ENCODE peak calls at places on chromosomes 6 and 20, in seven cellular contexts. Y, P, D, E, S, N and Q are unnamed samples.

GRCh38 chr6:16471222-16471784 is 232.9 kb downstream of the GMPR start:
- DNase-seq in Y (no peak), P (no peak), D (peak; percentile 49), E (no peak), S (peak; percentile 37), N (no peak), Q (peak; percentile 12)

GRCh38 chr6:167733740-167734661 is 92.7 kb upstream of the AFDN start:
- DNase-seq in Y (no peak), P (no peak), D (no peak), E (peak; percentile 86), S (no peak), N (no peak), Q (no peak)

GRCh38 chr6:48101277-48101676 is 9.7 kb downstream of the PTCHD4 start:
- DNase-seq in Y (no peak), P (no peak), D (no peak), E (peak; percentile 28), S (no peak), N (no peak), Q (no peak)

GRCh38 chr6:168387426-168387825 is 53.6 kb upstream of the SMOC2 start:
- DNase-seq in Y (no peak), P (no peak), D (no peak), E (no peak), S (no peak), N (no peak), Q (no peak)

GRCh38 chr20:33791959-33792597 is 19.1 kb upstream of the CHMP4B start:
- DNase-seq in Y (no peak), P (peak; percentile 64), D (peak; percentile 37), E (peak; percentile 45), S (no peak), N (peak; percentile 91), Q (peak; percentile 40)

GRCh38 chr6:145530454-145530853 is 204.9 kb downstream of the EPM2A start:
- DNase-seq in Y (no peak), P (no peak), D (no peak), E (no peak), S (no peak), N (no peak), Q (no peak)

GRCh38 chr6:107711953-107712522 is 112.1 kb downstream of the SCML4 start:
- DNase-seq in Y (no peak), P (no peak), D (no peak), E (no peak), S (no peak), N (no peak), Q (no peak)

GRCh38 chr20:56554869-56555268 is 21.8 kb downstream of the FAM209B start:
- DNase-seq in Y (no peak), P (peak; percentile 40), D (peak; percentile 90), E (peak; percentile 97), S (peak; percentile 24), N (no peak), Q (peak; percentile 64)

GRCh38 chr6:3813150-3813780 is 35.9 kb upstream of the FAM50B start:
- DNase-seq in Y (no peak), P (no peak), D (peak; percentile 56), E (peak; percentile 61), S (no peak), N (no peak), Q (no peak)

GRCh38 chr6:89117285-89118108 is at the start of gene SRSF12:
- DNase-seq in Y (peak; percentile 70), P (peak; percentile 57), D (peak; percentile 19), E (peak; percentile 29), S (peak; percentile 1), N (peak; percentile 80), Q (peak; percentile 53)

GRCh38 chr6:65248211-65248610 is 458.8 kb downstream of the EYS start:
- DNase-seq in Y (no peak), P (no peak), D (no peak), E (no peak), S (no peak), N (no peak), Q (no peak)

GRCh38 chr6:24926192-24926591 is 9.6 kb downstream of the RIPOR2 start:
- DNase-seq in Y (no peak), P (no peak), D (no peak), E (no peak), S (no peak), N (no peak), Q (peak; percentile 31)

GRCh38 chr20:43960231-43960630 is 45.6 kb downstream of the TOX2 start:
- DNase-seq in Y (no peak), P (no peak), D (no peak), E (no peak), S (no peak), N (no peak), Q (no peak)

GRCh38 chr6:49551126-49551865 is 828 bp downstream of the C6orf141 start:
- DNase-seq in Y (peak; percentile 67), P (peak; percentile 54), D (no peak), E (peak; percentile 43), S (no peak), N (peak; percentile 73), Q (peak; percentile 55)

GRCh38 chr20:12318043-12318442 is 400.4 kb downstream of the BTBD3 start:
- DNase-seq in Y (no peak), P (no peak), D (no peak), E (no peak), S (no peak), N (no peak), Q (no peak)

GRCh38 chr6:16781348-16782169 is 20.3 kb upstream of the ATXN1 start:
- DNase-seq in Y (no peak), P (no peak), D (no peak), E (peak; percentile 48), S (no peak), N (no peak), Q (no peak)

GRCh38 chr20:45206746-45207145 is at the start of gene SEMG1:
- DNase-seq in Y (no peak), P (peak; percentile 24), D (no peak), E (no peak), S (no peak), N (no peak), Q (peak; percentile 69)

GRCh38 chr6:81832304-81832703 is 79.8 kb upstream of the TENT5A start:
- DNase-seq in Y (no peak), P (no peak), D (no peak), E (no peak), S (no peak), N (no peak), Q (no peak)
- H3K18ac ChIP-seq in Y (no peak overlapping the region), P (no peak overlapping the region), D (no peak overlapping the region), E (no peak overlapping the region), S (no peak overlapping the region), N (no peak overlapping the region), Q (no peak overlapping the region)

GRCh38 chr6:105588116-105588710 is 185.3 kb upstream of the PREP start:
- DNase-seq in Y (no peak), P (no peak), D (no peak), E (no peak), S (no peak), N (no peak), Q (no peak)
- H3K23ac ChIP-seq in Y (no peak overlapping the region), P (no peak overlapping the region), D (no peak overlapping the region), E (no peak overlapping the region), S (no peak overlapping the region), N (no peak overlapping the region), Q (no peak overlapping the region)

DNA sequence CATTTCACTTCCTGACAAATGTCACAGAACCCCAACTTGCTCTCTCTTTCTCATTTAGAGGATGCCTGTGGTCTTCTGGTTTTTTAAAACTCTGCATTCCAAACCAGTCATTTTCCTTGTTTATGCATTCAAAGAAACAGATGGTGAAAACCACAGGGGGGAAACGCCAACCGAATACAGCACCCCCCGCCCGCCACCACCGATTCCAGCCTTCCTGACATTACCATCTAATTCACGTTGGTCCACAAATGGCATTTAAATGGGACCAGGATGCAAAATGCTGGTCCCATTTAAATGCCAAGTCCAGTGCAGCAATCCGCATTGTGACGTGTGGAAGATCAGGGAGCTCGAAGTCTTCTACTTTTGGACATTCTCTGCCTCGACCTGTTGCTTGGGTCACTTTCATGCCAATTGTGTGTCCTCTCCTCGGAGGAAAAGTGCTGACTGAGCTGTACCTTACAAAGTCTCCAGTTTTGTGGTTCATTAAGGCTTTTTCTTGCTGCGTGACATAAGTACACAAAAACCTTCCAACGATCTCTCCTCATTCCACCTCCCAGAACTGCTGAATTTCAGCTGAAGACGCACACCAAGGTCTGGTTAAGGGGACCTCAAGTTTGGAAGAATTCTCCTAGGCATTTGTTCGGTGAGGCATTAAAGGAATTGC is 35.8 kb downstream of the NEDD9 start:
- DNase-seq in Y (peak; percentile 42), P (no peak), D (peak; percentile 85), E (peak; percentile 89), S (no peak), N (no peak), Q (peak; percentile 51)
- H3K18ac ChIP-seq in Y (peak overlapping the region; percentile 76), P (no peak overlapping the region), D (peak overlapping the region; percentile 95), E (peak overlapping the region; percentile 71), S (no peak overlapping the region), N (peak overlapping the region; percentile 4), Q (peak overlapping the region; percentile 91)

GRCh38 chr6:85298553-85298952 is 151.3 kb upstream of the NT5E start:
- DNase-seq in Y (no peak), P (no peak), D (no peak), E (no peak), S (no peak), N (no peak), Q (no peak)

DNA sequence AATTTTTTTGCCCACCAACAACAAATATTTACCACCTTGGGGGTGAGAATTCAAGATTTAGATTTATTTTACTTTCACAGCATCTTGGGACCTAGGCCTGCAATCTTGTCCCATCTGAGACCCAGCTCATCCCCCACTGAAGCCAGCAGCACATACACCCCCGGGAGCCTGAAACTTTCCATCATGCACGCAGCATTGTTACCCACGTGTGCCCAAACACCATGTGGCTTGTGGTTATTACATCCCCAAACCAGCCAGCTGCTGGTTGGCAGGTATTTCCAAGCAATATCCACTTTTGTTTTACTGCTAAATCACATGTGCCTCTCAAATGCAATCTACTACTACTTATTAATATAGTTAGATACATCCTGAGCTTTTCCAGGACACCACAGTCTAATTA is 149.3 kb upstream of the NT5E start:
- DNase-seq in Y (no peak), P (no peak), D (no peak), E (no peak), S (no peak), N (no peak), Q (no peak)
- H3K23ac ChIP-seq in Y (no peak overlapping the region), P (no peak overlapping the region), D (no peak overlapping the region), E (no peak overlapping the region), S (no peak overlapping the region), N (no peak overlapping the region), Q (no peak overlapping the region)